ENCODE peak calls at places on chromosomes 3 and 15, in eight cellular contexts. S, F, B, L, T, Z, M and P are unnamed samples.

GRCh38 chr3:31635586-31635985 is 102.9 kb downstream of the STT3B start:
- DNase-seq in S (no peak), B (no peak), Z (no peak), F (no peak), T (no peak), L (no peak), M (no peak), P (no peak)

GRCh38 chr3:64716110-64716509 is 28.3 kb upstream of the ADAMTS9 start:
- DNase-seq in F (no peak), L (no peak), T (no peak), S (no peak), Z (no peak), B (no peak), M (no peak), P (no peak)

GRCh38 chr3:25257026-25257425 is 171.0 kb upstream of the RARB start:
- DNase-seq in L (peak), T (peak), M (no peak), F (no peak), B (no peak), Z (peak), S (no peak), P (no peak)

GRCh38 chr3:23325466-23326065 is 122.4 kb downstream of the UBE2E2 start:
- DNase-seq in T (peak), B (no peak), F (no peak), M (peak), Z (no peak), L (no peak), S (no peak), P (no peak)

GRCh38 chr3:50529996-50530706 is 26.7 kb upstream of the CACNA2D2 start:
- DNase-seq in L (no peak), T (no peak), F (no peak), B (no peak), Z (no peak), S (no peak), M (no peak), P (no peak)

GRCh38 chr15:52109559-52110451 is 2.8 kb downstream of the BCL2L10 start:
- DNase-seq in M (no peak), S (no peak), T (no peak), Z (no peak), F (no peak), B (no peak), L (no peak), P (no peak)

GRCh38 chr15:57237282-57237642 is 139.0 kb upstream of the CGNL1 start:
- DNase-seq in T (no peak), F (no peak), M (no peak), Z (no peak), L (no peak), S (no peak), B (no peak), P (no peak)

GRCh38 chr3:26202169-26202568 is 412.3 kb downstream of the OXSM start:
- DNase-seq in L (no peak), B (no peak), F (no peak), S (no peak), T (no peak), M (no peak), Z (no peak), P (no peak)

GRCh38 chr3:128878556-128879124 is 780 bp upstream of the ACAD9 start:
- DNase-seq in B (no peak), S (no peak), F (no peak), T (peak), M (peak), L (peak), Z (peak), P (peak)

GRCh38 chr3:141070727-141071357 is 19.7 kb downstream of the SPSB4 start:
- DNase-seq in T (no peak), L (no peak), F (no peak), Z (no peak), B (no peak), S (no peak), M (no peak), P (no peak)

GRCh38 chr3:197730200-197730599 is 6.5 kb downstream of the RUBCN start:
- DNase-seq in B (no peak), Z (peak), F (no peak), S (no peak), L (peak), M (peak), T (peak), P (no peak)

GRCh38 chr3:73236867-73237266 is 175.4 kb downstream of the EBLN2 start:
- DNase-seq in B (no peak), T (no peak), Z (no peak), F (no peak), M (no peak), S (no peak), L (no peak), P (no peak)

GRCh38 chr3:5875056-5875455 is 687.5 kb downstream of the EDEM1 start:
- DNase-seq in B (no peak), F (no peak), M (no peak), T (no peak), L (no peak), Z (no peak), S (no peak), P (no peak)

GRCh38 chr3:24069045-24069444 is 124.0 kb downstream of the NR1D2 start:
- DNase-seq in Z (no peak), S (no peak), L (peak), B (no peak), T (no peak), M (no peak), F (no peak), P (no peak)

GRCh38 chr3:40207796-40208195 is 101.7 kb upstream of the EIF1B start:
- DNase-seq in M (no peak), T (peak), L (peak), B (no peak), S (no peak), F (no peak), Z (no peak), P (no peak)

GRCh38 chr15:89332446-89332845 is 2.2 kb downstream of the POLG start:
- DNase-seq in M (peak), F (no peak), L (peak), T (no peak), Z (peak), S (peak), B (no peak), P (no peak)

GRCh38 chr3:187924651-187925050 is 179.4 kb upstream of the BCL6 start:
- DNase-seq in T (no peak), Z (no peak), L (no peak), M (no peak), S (no peak), F (no peak), B (no peak), P (no peak)

GRCh38 chr15:68379759-68380290 is 52.1 kb downstream of the ITGA11 start:
- DNase-seq in F (no peak), L (peak), B (no peak), Z (no peak), M (no peak), T (no peak), S (no peak), P (no peak)

GRCh38 chr15:63597821-63598220 is 634 bp downstream of the FBXL22 start:
- DNase-seq in M (no peak), L (no peak), S (no peak), B (no peak), F (no peak), Z (no peak), T (no peak), P (no peak)

GRCh38 chr3:173839859-173840258 is 442.3 kb downstream of the NLGN1 start:
- DNase-seq in L (no peak), M (no peak), B (no peak), F (no peak), S (no peak), T (no peak), Z (no peak), P (no peak)

GRCh38 chr3:64264491-64265109 is 39.3 kb upstream of the PRICKLE2 start:
- DNase-seq in S (no peak), Z (peak), F (no peak), L (peak), T (no peak), B (no peak), M (no peak), P (no peak)

GRCh38 chr15:73631915-73632669 is 1.1 kb downstream of the NPTN start:
- DNase-seq in Z (no peak), L (peak), M (peak), B (no peak), T (peak), S (peak), F (no peak), P (no peak)

GRCh38 chr15:48643776-48644497 is 1.6 kb downstream of the FBN1 start:
- DNase-seq in Z (no peak), M (no peak), L (peak), F (no peak), T (peak), B (no peak), S (no peak), P (no peak)

GRCh38 chr3:45277636-45278035 is 51.5 kb upstream of the TMEM158 start:
- DNase-seq in F (no peak), M (no peak), L (no peak), Z (no peak), T (no peak), B (no peak), S (no peak), P (no peak)

GRCh38 chr3:12185172-12185710 is 26.5 kb upstream of the TIMP4 start:
- DNase-seq in L (no peak), M (no peak), B (no peak), T (no peak), Z (no peak), S (no peak), F (no peak), P (no peak)

GRCh38 chr15:95021816-95022215 is 790.5 kb downstream of the MCTP2 start:
- DNase-seq in L (no peak), B (no peak), F (no peak), S (no peak), T (no peak), M (no peak), Z (no peak), P (no peak)

GRCh38 chr3:134600166-134600670 is 50.6 kb downstream of the KY start:
- DNase-seq in S (no peak), T (no peak), M (no peak), B (no peak), F (no peak), L (peak), Z (no peak), P (no peak)

GRCh38 chr3:42960282-42960681 is 18.8 kb upstream of the GASK1A start:
- DNase-seq in M (no peak), B (no peak), F (no peak), Z (peak), S (no peak), T (peak), L (peak), P (no peak)

GRCh38 chr3:54917172-54917571 is 10.7 kb downstream of the LRTM1 start:
- DNase-seq in S (no peak), Z (no peak), F (no peak), M (no peak), B (no peak), T (no peak), L (no peak), P (no peak)

GRCh38 chr3:4980229-4981159 is 1.3 kb downstream of the BHLHE40 start:
- DNase-seq in T (peak), L (peak), S (peak), F (peak), B (peak), Z (peak), M (peak), P (no peak)

GRCh38 chr15:29376580-29376979 is 107.0 kb upstream of the NSMCE3 start:
- DNase-seq in B (no peak), F (no peak), M (no peak), L (no peak), Z (no peak), S (no peak), T (no peak), P (no peak)

GRCh38 chr3:171829841-171830559 is 13.1 kb upstream of the TMEM212 start:
- DNase-seq in L (peak), M (peak), F (peak), B (no peak), T (peak), S (no peak), Z (peak), P (no peak)

GRCh38 chr15:54506977-54507524 is 528.8 kb downstream of the UNC13C start:
- DNase-seq in Z (no peak), B (no peak), F (no peak), S (no peak), T (no peak), M (no peak), L (no peak), P (no peak)

GRCh38 chr15:48221885-48222284 is 15.8 kb downstream of the SLC12A1 start:
- DNase-seq in F (no peak), L (no peak), B (no peak), S (no peak), M (no peak), T (no peak), Z (no peak), P (no peak)

GRCh38 chr3:169498336-169498735 is 165.2 kb downstream of the MECOM start:
- DNase-seq in T (no peak), M (no peak), Z (peak), S (no peak), F (no peak), L (no peak), B (no peak), P (no peak)

GRCh38 chr3:12875857-12876451 is 34.6 kb upstream of the RPL32 start:
- DNase-seq in L (peak), B (no peak), T (no peak), S (peak), Z (peak), F (peak), M (no peak), P (no peak)

GRCh38 chr3:46435327-46435726 is 28.3 kb downstream of the CCRL2 start:
- DNase-seq in M (no peak), F (no peak), S (no peak), Z (no peak), B (no peak), T (no peak), L (no peak), P (no peak)

GRCh38 chr3:111621535-111621934 is 26.4 kb upstream of the ZBED2 start:
- DNase-seq in Z (no peak), S (peak), L (peak), T (no peak), B (no peak), F (no peak), M (no peak), P (no peak)

DNA sequence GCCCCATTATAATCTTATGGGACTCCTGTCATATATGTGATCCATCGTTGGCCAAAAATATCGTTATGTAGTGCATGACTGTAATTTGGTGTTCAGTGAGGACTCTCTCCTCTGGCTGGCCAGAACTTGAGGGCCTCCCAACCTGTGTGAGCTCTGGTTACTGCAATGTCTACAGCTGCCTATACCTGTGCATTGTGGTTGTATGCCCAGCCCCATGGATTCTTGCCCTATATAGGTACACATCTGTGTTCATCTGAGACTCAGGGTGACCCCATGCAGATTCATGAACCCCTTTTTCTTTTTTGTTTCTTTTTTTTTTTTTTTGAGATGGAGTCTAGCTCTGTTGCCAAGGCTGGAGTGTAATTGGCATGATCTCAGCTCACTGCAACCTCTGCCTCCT is 32.6 kb upstream of the KLF13 start:
- DNase-seq in T (no peak), L (no peak), B (no peak), Z (no peak), F (no peak), S (no peak), M (no peak), P (no peak)
- H3K27ac ChIP-seq in T (no peak), L (no peak), B (no peak), Z (no peak), F (no peak), S (no peak), M (no peak), P (no peak)

GRCh38 chr3:144104679-144105078 is 133.1 kb downstream of the DIPK2A start:
- DNase-seq in S (no peak), M (no peak), Z (no peak), F (no peak), L (no peak), B (no peak), T (no peak), P (no peak)

GRCh38 chr3:144104146-144104545 is 132.5 kb downstream of the DIPK2A start:
- DNase-seq in L (no peak), T (no peak), B (no peak), Z (no peak), S (no peak), M (no peak), F (no peak), P (no peak)

GRCh38 chr3:144096016-144096415 is 124.4 kb downstream of the DIPK2A start:
- DNase-seq in F (no peak), T (no peak), S (no peak), Z (no peak), M (no peak), B (no peak), L (no peak), P (no peak)

GRCh38 chr3:144097144-144097543 is 125.5 kb downstream of the DIPK2A start:
- DNase-seq in S (no peak), F (no peak), M (no peak), L (no peak), B (no peak), T (no peak), Z (no peak), P (no peak)

DNA sequence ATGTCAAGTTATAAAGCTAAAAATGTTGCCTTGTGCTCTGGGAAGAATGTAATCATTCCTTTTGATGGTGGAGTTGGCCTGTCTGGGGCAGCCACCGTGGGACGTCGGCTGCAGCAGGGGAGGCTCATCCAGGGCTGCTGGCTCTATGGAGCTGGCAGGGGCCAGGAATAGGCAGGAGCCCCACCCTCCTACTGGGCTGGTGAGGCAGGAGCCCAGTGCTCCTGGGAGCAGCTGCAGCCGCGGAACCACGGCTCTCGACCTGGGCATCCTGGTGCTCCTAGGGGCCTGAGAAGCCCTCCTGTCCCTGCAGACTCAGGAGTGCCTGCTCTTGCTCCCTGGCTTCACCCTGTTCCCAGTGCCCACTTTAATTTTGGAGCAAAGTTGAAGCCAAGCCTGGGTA is 127.1 kb downstream of the DIPK2A start:
- DNase-seq in M (no peak), B (no peak), F (no peak), L (no peak), Z (no peak), S (no peak), T (no peak), P (no peak)
- H3K27ac ChIP-seq in M (no peak), B (no peak), F (no peak), L (no peak), Z (no peak), S (no peak), T (no peak), P (no peak)

GRCh38 chr3:150462108-150462507 is 54.0 kb downstream of the TSC22D2 start:
- DNase-seq in T (no peak), Z (no peak), M (no peak), S (no peak), F (no peak), B (no peak), L (no peak), P (no peak)
- H3K27ac ChIP-seq in T (no peak), Z (no peak), M (no peak), S (peak), F (no peak), B (no peak), L (no peak), P (peak)

GRCh38 chr3:151296226-151296625 is 17.9 kb upstream of the P2RY14 start:
- DNase-seq in T (no peak), F (no peak), B (no peak), Z (no peak), M (no peak), L (no peak), S (no peak), P (no peak)

GRCh38 chr3:151290673-151291072 is 12.3 kb upstream of the P2RY14 start:
- DNase-seq in S (no peak), B (no peak), L (peak), T (no peak), Z (no peak), M (peak), F (no peak), P (no peak)

GRCh38 chr3:151299006-151299405 is 17.6 kb downstream of the GPR87 start:
- DNase-seq in M (no peak), B (no peak), T (no peak), F (no peak), L (no peak), Z (no peak), S (no peak), P (no peak)

DNA sequence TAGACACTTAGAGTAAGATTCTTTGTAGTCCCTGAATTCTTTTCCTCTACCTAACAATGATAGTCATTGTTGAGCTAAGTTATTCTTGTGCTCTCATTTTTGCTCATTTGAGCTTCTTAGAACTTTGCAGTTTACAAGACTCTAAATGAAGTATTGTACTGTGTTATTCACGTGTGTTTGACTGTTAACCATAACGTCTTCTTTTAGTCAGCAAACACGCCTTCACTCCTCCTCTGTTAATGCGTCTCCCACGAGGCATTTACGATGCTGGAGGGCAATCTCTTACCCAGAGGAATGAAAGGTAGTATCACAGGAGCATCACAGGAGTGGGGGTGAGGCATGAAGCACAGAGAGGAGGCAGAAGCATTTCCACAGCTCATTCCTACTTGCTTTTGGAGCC is 14.8 kb upstream of the P2RY14 start:
- DNase-seq in M (no peak), L (no peak), F (no peak), B (no peak), Z (no peak), T (peak), S (no peak), P (no peak)
- H3K27ac ChIP-seq in M (no peak), L (no peak), F (no peak), B (no peak), Z (no peak), T (peak), S (no peak), P (peak)

DNA sequence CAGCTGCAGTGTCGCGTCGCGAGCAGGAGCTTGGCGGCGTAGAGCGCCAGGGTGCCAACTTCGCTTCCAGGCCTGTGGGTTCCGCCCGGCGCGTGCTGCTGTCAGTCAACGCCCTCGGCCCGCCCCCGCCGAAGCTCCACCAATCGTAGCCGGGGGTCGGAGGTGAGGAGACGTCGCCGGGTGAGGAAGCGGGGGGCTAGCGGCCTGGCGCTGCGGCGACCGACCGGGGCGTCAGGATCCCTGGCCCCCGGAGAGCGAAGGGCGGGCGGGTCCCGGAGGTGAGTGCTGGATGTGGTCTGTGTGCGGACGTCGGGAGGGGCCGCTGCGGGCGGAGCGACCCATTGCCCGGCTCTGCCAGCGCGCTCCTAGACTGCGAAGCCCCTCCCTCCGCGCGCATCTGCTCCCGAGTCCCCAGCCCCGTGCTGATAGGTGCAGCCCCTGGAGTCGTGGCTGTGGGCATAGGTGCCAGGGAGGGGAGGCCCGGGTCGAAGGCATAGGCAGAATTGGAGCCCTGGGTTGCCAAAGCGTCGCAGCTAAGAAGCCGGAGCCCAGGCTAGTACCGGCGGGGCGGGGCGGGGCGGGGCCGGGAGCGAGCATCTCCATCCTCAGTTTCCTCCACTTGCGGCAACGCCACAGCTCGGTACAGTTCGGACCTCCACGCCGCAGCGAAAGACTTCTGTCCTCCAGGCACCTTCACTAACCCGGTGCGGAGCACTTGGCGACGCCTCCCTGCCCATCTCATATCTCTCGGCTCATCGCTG is at the start of gene NXPE3:
- DNase-seq in Z (peak), M (peak), F (peak), L (peak), B (peak), S (peak), T (peak), P (no peak)
- H3K27ac ChIP-seq in Z (peak), M (peak), F (peak), L (no peak), B (peak), S (no peak), T (peak), P (peak)

GRCh38 chr3:130897316-130897715 is 3.4 kb downstream of the ATP2C1 start:
- DNase-seq in T (no peak), S (no peak), B (no peak), M (no peak), Z (no peak), L (no peak), F (no peak), P (no peak)
- H3K27ac ChIP-seq in T (no peak), S (no peak), B (no peak), M (no peak), Z (no peak), L (no peak), F (no peak), P (no peak)

GRCh38 chr15:70717237-70717793 is 46.0 kb downstream of the UACA start:
- DNase-seq in T (no peak), B (no peak), L (no peak), M (no peak), F (no peak), Z (no peak), S (no peak), P (no peak)
- H3K27ac ChIP-seq in T (no peak), B (peak), L (no peak), M (no peak), F (no peak), Z (no peak), S (no peak), P (no peak)